ENCODE peak calls at places on chromosomes 7 and 10, in nine cellular contexts. P, K, E, N, V, Y, T, D and W are unnamed samples. For H3K27me3, the result is how much of the 10 kb centered on the place peaks cover.

GRCh38 chr7:85074-85945 is 107.1 kb upstream of the FAM20C start:
- DNase-seq in P (no peak), K (no peak), E (no peak), N (no peak), V (peak), Y (no peak), T (no peak), D (peak), W (no peak)

GRCh38 chr7:42906181-42906580 is 5.7 kb downstream of the C7orf25 start:
- DNase-seq in P (no peak), K (no peak), E (no peak), N (no peak), V (no peak), Y (no peak), T (no peak), D (no peak), W (no peak)

GRCh38 chr7:30148951-30149459 is 14.2 kb downstream of the MTURN start:
- DNase-seq in P (no peak), K (no peak), E (peak), N (peak), V (no peak), Y (no peak), T (no peak), D (peak), W (no peak)

GRCh38 chr7:157438121-157439025 is 101.6 kb downstream of the DNAJB6 start:
- DNase-seq in P (peak), K (peak), E (no peak), N (peak), V (peak), Y (no peak), T (no peak), D (no peak), W (peak)

GRCh38 chr10:16440396-16441105 is 3.7 kb downstream of the PTER start:
- DNase-seq in P (no peak), K (no peak), E (no peak), N (no peak), V (no peak), Y (peak), T (no peak), D (no peak), W (no peak)

GRCh38 chr7:51045319-51046102 is 262.8 kb upstream of the GRB10 start:
- DNase-seq in P (no peak), K (no peak), E (no peak), N (no peak), V (no peak), Y (no peak), T (no peak), D (no peak), W (no peak)

GRCh38 chr10:88880287-88881094 is 446 bp downstream of the STAMBPL1 start:
- DNase-seq in P (peak), K (peak), E (peak), N (peak), V (peak), Y (peak), T (peak), D (peak), W (peak)

GRCh38 chr7:5429857-5430611 is 6.4 kb upstream of the TNRC18 start:
- DNase-seq in P (no peak), K (no peak), E (peak), N (no peak), V (peak), Y (peak), T (no peak), D (peak), W (no peak)

GRCh38 chr7:107164092-107164491 is 4.7 kb upstream of the HBP1 start:
- DNase-seq in P (no peak), K (no peak), E (no peak), N (no peak), V (no peak), Y (no peak), T (peak), D (no peak), W (no peak)

GRCh38 chr10:31664803-31665202 is 263.8 kb downstream of the ARHGAP12 start:
- DNase-seq in P (no peak), K (no peak), E (no peak), N (no peak), V (peak), Y (no peak), T (no peak), D (no peak), W (no peak)

GRCh38 chr10:7956508-7956907 is 98.0 kb upstream of the GATA3 start:
- DNase-seq in P (no peak), K (no peak), E (peak), N (no peak), V (no peak), Y (peak), T (peak), D (no peak), W (no peak)

GRCh38 chr7:84134169-84134568 is 60.4 kb downstream of the SEMA3A start:
- DNase-seq in P (no peak), K (no peak), E (no peak), N (no peak), V (no peak), Y (no peak), T (no peak), D (no peak), W (no peak)

GRCh38 chr7:129212596-129212995 is 12.2 kb upstream of the AHCYL2 start:
- DNase-seq in P (no peak), K (no peak), E (no peak), N (no peak), V (peak), Y (no peak), T (no peak), D (no peak), W (no peak)

GRCh38 chr10:14146005-14146404 is 184.7 kb downstream of the FRMD4A start:
- DNase-seq in P (no peak), K (no peak), E (no peak), N (no peak), V (no peak), Y (no peak), T (no peak), D (no peak), W (no peak)

GRCh38 chr7:18384491-18385143 is 110.9 kb upstream of the HDAC9 start:
- DNase-seq in P (no peak), K (no peak), E (no peak), N (no peak), V (no peak), Y (no peak), T (no peak), D (no peak), W (no peak)

GRCh38 chr10:126013489-126014281 is 117.3 kb downstream of the FANK1 start:
- DNase-seq in P (peak), K (no peak), E (no peak), N (no peak), V (no peak), Y (peak), T (peak), D (peak), W (no peak)

GRCh38 chr10:68876919-68877250 is 24.2 kb upstream of the DDX50 start:
- DNase-seq in P (no peak), K (no peak), E (no peak), N (no peak), V (no peak), Y (no peak), T (no peak), D (no peak), W (no peak)

GRCh38 chr10:115773832-115774231 is 499.2 kb downstream of the GFRA1 start:
- DNase-seq in P (no peak), K (no peak), E (no peak), N (no peak), V (no peak), Y (no peak), T (no peak), D (no peak), W (no peak)

GRCh38 chr7:13414181-13414580 is 575.3 kb downstream of the ETV1 start:
- DNase-seq in P (no peak), K (no peak), E (no peak), N (no peak), V (no peak), Y (no peak), T (no peak), D (no peak), W (no peak)

GRCh38 chr10:119253433-119254174 is 46.2 kb downstream of the GRK5 start:
- DNase-seq in P (no peak), K (peak), E (no peak), N (peak), V (peak), Y (no peak), T (peak), D (peak), W (no peak)

GRCh38 chr7:32658034-32658944 is 163.0 kb downstream of the AVL9 start:
- DNase-seq in P (no peak), K (no peak), E (no peak), N (no peak), V (no peak), Y (peak), T (peak), D (no peak), W (no peak)

GRCh38 chr10:86048571-86048970 is 318.0 kb downstream of the GRID1 start:
- DNase-seq in P (no peak), K (peak), E (no peak), N (no peak), V (no peak), Y (no peak), T (no peak), D (no peak), W (no peak)

GRCh38 chr7:115013887-115014286 is 92.0 kb downstream of the MDFIC start:
- DNase-seq in P (no peak), K (no peak), E (no peak), N (no peak), V (no peak), Y (no peak), T (no peak), D (no peak), W (no peak)

GRCh38 chr7:45874408-45875131 is 1.7 kb upstream of the CCDC201 start:
- DNase-seq in P (no peak), K (no peak), E (no peak), N (no peak), V (no peak), Y (no peak), T (peak), D (no peak), W (no peak)

GRCh38 chr10:12194752-12195271 is 879 bp downstream of the NUDT5 start:
- DNase-seq in P (no peak), K (no peak), E (peak), N (peak), V (peak), Y (peak), T (peak), D (peak), W (no peak)

GRCh38 chr10:53601260-53601875 is 828.8 kb upstream of the MBL2 start:
- DNase-seq in P (no peak), K (no peak), E (peak), N (no peak), V (no peak), Y (peak), T (peak), D (no peak), W (no peak)

GRCh38 chr10:72337039-72337629 is 17.6 kb downstream of the DNAJB12 start:
- DNase-seq in P (peak), K (peak), E (peak), N (peak), V (peak), Y (peak), T (peak), D (peak), W (peak)

GRCh38 chr7:98078197-98078870 is 28.3 kb upstream of the LMTK2 start:
- DNase-seq in P (no peak), K (peak), E (no peak), N (no peak), V (peak), Y (no peak), T (no peak), D (no peak), W (no peak)

GRCh38 chr10:98555011-98555619 is 108.4 kb upstream of the HPS1 start:
- DNase-seq in P (no peak), K (no peak), E (no peak), N (no peak), V (no peak), Y (no peak), T (peak), D (no peak), W (no peak)

DNA sequence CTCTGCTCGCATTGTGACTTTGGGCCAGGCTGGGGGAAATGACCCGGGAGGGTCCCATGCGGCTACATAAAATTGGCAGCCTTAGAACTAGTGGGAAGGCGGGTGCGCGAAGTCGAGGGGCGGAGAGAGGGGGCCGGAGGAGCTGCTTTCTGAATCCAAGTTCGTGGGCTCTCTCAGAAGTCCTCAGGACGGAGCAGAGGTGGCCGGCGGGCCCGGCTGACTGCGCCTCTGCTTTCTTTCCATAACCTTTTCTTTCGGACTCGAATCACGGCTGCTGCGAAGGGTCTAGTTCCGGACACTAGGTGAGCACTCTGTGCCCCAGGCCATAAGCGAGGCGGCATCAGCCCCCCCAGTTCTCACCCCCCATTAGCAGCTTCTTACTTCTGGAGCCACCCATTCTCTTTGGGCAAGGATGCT is at the start of gene KAZALD1:
- DNase-seq in P (peak), K (no peak), E (no peak), N (peak), V (no peak), Y (no peak), T (no peak), D (peak), W (no peak)
- H3K27me3 ChIP-seq in P (half or more), K (under half), E (under half), N (under half), V (under half), Y (under half), T (under half), D (under half), W (under half)

GRCh38 chr7:122813845-122814244 is 72.4 kb downstream of the CADPS2 start:
- DNase-seq in P (no peak), K (no peak), E (no peak), N (no peak), V (no peak), Y (no peak), T (no peak), D (no peak), W (no peak)
- TF ChIP-seq POLR2AphosphoS5 in P (no peak), K (no peak), E (no peak), N (no peak), V (no peak), Y (no peak), T (no peak), D (no peak), W (no peak)

GRCh38 chr7:131880078-131880477 is 323.6 kb upstream of the PODXL start:
- DNase-seq in P (no peak), K (no peak), E (no peak), N (no peak), V (no peak), Y (no peak), T (no peak), D (no peak), W (no peak)

GRCh38 chr7:131878777-131879176 is 322.3 kb upstream of the PODXL start:
- DNase-seq in P (no peak), K (no peak), E (no peak), N (no peak), V (no peak), Y (no peak), T (no peak), D (no peak), W (no peak)

GRCh38 chr7:131879424-131879823 is 323.0 kb upstream of the PODXL start:
- DNase-seq in P (no peak), K (no peak), E (no peak), N (no peak), V (no peak), Y (no peak), T (no peak), D (no peak), W (no peak)

GRCh38 chr7:131882321-131882720 is 325.9 kb upstream of the PODXL start:
- DNase-seq in P (no peak), K (no peak), E (no peak), N (no peak), V (no peak), Y (no peak), T (no peak), D (no peak), W (no peak)

GRCh38 chr7:131883769-131884168 is 327.3 kb upstream of the PODXL start:
- DNase-seq in P (no peak), K (no peak), E (no peak), N (no peak), V (no peak), Y (no peak), T (no peak), D (no peak), W (no peak)
- H3K27me3 ChIP-seq in P (under half), K (under half), E (under half), N (under half), V (under half), Y (under half), T (under half), D (under half), W (under half)

DNA sequence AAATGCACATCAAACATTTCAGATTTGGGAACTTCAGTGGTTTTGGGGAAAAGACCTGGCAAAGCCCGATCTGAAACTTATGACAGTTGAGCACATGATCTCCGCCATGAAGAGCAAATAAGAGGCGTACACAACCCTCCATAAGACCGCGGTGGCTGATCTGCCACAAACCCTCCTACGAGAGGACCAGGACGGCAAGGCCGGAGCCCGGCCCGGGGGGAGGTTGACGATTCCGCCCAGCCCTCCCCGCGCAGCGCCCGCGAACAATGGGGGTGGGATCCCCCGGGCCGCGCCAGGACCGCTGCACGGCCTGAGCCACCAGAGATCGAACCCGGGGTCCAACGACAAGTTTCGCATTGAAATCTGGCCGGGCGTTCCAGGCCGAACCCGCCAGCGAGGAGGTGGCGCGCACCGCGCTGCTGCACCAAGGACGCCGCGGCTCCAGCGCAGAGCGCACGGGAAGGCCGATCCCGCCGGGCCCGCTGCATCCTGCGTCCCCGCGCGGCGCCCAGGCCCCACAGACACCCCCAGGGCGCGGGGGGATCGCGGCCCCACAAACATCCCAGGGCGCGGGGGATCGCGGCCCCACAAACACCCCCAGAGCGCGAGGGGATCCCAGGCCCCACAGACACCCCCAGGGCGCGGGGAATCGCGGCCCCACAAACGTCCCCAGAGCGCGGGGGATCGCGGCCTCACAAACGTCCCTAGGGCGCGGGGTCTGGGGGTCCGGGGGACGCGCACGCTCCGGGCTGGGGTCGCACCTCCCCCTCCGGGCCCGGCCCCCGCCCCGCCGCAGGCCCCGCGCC is 644 bp downstream of the DIP2C start:
- DNase-seq in P (peak), K (peak), E (no peak), N (no peak), V (no peak), Y (no peak), T (peak), D (peak), W (no peak)
- TF ChIP-seq POLR2AphosphoS5 in P (peak), K (no peak), E (no peak), N (peak), V (peak), Y (no peak), T (no peak), D (no peak), W (no peak)

GRCh38 chr10:90858489-90858968 is 690 bp upstream of the HTR7 start:
- DNase-seq in P (no peak), K (no peak), E (no peak), N (no peak), V (no peak), Y (no peak), T (no peak), D (no peak), W (no peak)
- H3K27me3 ChIP-seq in P (under half), K (under half), E (under half), N (under half), V (under half), Y (under half), T (under half), D (under half), W (under half)

GRCh38 chr7:143431109-143431508 is 12.1 kb upstream of the TAS2R60 start:
- DNase-seq in P (no peak), K (no peak), E (no peak), N (no peak), V (no peak), Y (no peak), T (no peak), D (no peak), W (no peak)

GRCh38 chr7:143426479-143427142 is 16.6 kb upstream of the TAS2R60 start:
- DNase-seq in P (no peak), K (no peak), E (no peak), N (no peak), V (no peak), Y (peak), T (no peak), D (no peak), W (no peak)

GRCh38 chr7:143434660-143435059 is 8.6 kb upstream of the TAS2R60 start:
- DNase-seq in P (no peak), K (peak), E (no peak), N (no peak), V (no peak), Y (peak), T (no peak), D (no peak), W (peak)

GRCh38 chr7:143433759-143434158 is 9.5 kb upstream of the TAS2R60 start:
- DNase-seq in P (no peak), K (no peak), E (no peak), N (no peak), V (no peak), Y (no peak), T (peak), D (no peak), W (no peak)

DNA sequence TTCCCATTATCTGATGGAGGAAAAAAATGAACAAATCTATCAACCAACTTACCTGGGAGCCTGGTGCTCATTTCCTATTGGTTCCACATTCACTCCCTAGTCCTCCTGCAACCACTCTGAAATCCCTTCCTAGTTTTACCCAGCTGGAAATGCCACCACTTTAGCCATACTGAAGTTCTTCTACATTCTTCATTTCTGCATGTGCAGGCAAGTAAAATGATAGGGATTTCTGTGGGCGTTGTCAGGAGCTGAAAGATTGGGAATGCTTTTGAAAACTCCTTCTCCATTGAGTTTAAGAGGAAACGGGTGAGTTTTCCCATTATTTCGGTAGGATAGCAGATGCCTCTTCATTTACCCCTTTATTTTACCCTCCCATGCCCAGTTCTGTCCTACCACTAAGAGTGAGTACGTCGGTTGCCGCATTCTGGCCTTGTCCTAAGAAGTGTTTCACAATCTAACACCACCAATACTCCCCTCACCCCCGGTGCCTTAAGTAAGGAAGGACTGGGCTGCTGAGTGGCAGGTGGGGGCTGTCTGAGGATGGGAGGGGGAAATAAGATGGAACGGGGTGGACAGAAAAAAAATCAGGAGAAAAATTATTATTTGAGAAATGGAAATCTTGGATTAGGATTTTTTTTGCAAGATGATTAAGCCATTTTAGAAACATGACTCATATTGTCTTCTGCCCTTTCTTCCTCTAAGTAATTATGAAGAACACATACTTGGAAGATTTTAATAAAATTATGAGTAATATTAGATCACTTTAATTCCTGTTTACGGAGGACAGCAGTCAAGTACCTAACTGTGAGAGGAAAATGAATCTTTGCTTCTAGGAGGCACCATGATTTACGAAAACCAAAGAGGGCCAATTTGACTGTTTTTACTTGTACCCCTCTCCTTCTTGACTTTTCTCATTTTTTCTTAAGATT is 13.2 kb upstream of the TAS2R60 start:
- DNase-seq in P (no peak), K (no peak), E (no peak), N (no peak), V (no peak), Y (no peak), T (peak), D (no peak), W (no peak)
- TF ChIP-seq POLR2AphosphoS5 in P (no peak), K (no peak), E (no peak), N (no peak), V (no peak), Y (no peak), T (no peak), D (no peak), W (no peak)

DNA sequence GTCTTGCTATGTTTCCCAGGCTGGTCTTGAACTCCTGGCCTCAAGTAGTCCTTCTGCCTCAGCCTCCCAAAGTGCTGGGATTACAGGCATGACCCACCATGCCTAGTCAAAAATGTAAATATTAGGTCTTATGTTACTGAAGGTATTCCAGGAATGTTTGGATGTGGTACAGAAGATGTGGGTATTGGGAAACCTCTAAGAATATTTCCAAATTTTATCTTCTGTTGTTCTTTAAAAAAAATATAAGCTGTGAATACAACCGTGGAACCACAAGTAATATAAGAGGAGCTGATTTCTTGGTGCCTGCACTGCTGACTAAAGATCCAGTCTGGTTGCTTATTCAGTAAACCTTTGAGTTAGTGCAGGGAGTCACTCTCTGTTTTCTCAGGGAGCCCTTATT is 178.3 kb downstream of the AUTS2 start:
- DNase-seq in P (no peak), K (no peak), E (no peak), N (no peak), V (no peak), Y (no peak), T (no peak), D (no peak), W (no peak)
- H3K27me3 ChIP-seq in P (under half), K (under half), E (under half), N (under half), V (under half), Y (under half), T (under half), D (under half), W (under half)